ENCODE peak calls at places on chromosomes 6 and 20, in five cellular contexts. F, J, L, M and T are unnamed samples.
A peak's percentile ranks its signal among the peaks of the same experiment; 100 is the strongest.

GRCh38 chr6:90859056-90859455 is 272.2 kb upstream of the MAP3K7 start:
- DNase-seq in F (no peak), J (no peak), L (no peak), M (no peak), T (no peak)

GRCh38 chr20:53157443-53158408 is 185.6 kb downstream of the TSHZ2 start:
- DNase-seq in F (peak; percentile 5), J (peak; percentile 63), L (peak; percentile 67), M (peak; percentile 42), T (no peak)

GRCh38 chr6:131917763-131918649 is 33.2 kb downstream of the CCN2 start:
- DNase-seq in F (no peak), J (no peak), L (no peak), M (no peak), T (no peak)

GRCh38 chr6:100366419-100366818 is 98.3 kb downstream of the SIM1 start:
- DNase-seq in F (no peak), J (peak; percentile 33), L (no peak), M (peak; percentile 33), T (peak; percentile 68)

GRCh38 chr20:43766395-43766794 is 39.6 kb upstream of the GTSF1L start:
- DNase-seq in F (no peak), J (no peak), L (no peak), M (no peak), T (no peak)

GRCh38 chr20:47922280-47922675 is 137.0 kb upstream of the SULF2 start:
- DNase-seq in F (no peak), J (peak; percentile 25), L (no peak), M (no peak), T (no peak)

GRCh38 chr6:159080217-159080976 is 35.6 kb upstream of the TAGAP start:
- DNase-seq in F (no peak), J (no peak), L (peak; percentile 9), M (no peak), T (no peak)

GRCh38 chr20:33584976-33585375 is 77.2 kb upstream of the C20orf144 start:
- DNase-seq in F (no peak), J (peak; percentile 2), L (no peak), M (peak; percentile 27), T (no peak)

GRCh38 chr6:130908188-130908587 is 81.0 kb downstream of the SMLR1 start:
- DNase-seq in F (no peak), J (no peak), L (no peak), M (no peak), T (no peak)

GRCh38 chr6:153024401-153025017 is 22.0 kb upstream of the MTRF1L start:
- DNase-seq in F (peak; percentile 58), J (peak; percentile 60), L (peak; percentile 42), M (peak; percentile 74), T (peak; percentile 31)

GRCh38 chr20:39885975-39886649 is 802.9 kb downstream of the MAFB start:
- DNase-seq in F (no peak), J (peak; percentile 80), L (peak; percentile 54), M (peak; percentile 81), T (no peak)

GRCh38 chr20:62046431-62046830 is 19.2 kb downstream of the TAF4 start:
- DNase-seq in F (no peak), J (no peak), L (no peak), M (no peak), T (no peak)

GRCh38 chr6:45728674-45729073 is 287.0 kb downstream of the CLIC5 start:
- DNase-seq in F (no peak), J (peak; percentile 48), L (no peak), M (no peak), T (peak; percentile 23)

GRCh38 chr6:18595774-18596528 is 208.8 kb downstream of the RNF144B start:
- DNase-seq in F (peak; percentile 84), J (peak; percentile 63), L (peak; percentile 73), M (peak; percentile 64), T (peak; percentile 33)

GRCh38 chr6:41700577-41701347 is 34.6 kb downstream of the TFEB start:
- DNase-seq in F (no peak), J (no peak), L (no peak), M (no peak), T (no peak)

GRCh38 chr6:151679081-151679480 is 128.4 kb upstream of the ESR1 start:
- DNase-seq in F (no peak), J (peak; percentile 34), L (no peak), M (no peak), T (no peak)

GRCh38 chr20:51125095-51125494 is 102.2 kb upstream of the KCNG1 start:
- DNase-seq in F (no peak), J (no peak), L (no peak), M (no peak), T (no peak)

GRCh38 chr6:30207619-30208295 is 5.4 kb downstream of the TRIM26 start:
- DNase-seq in F (no peak), J (peak; percentile 56), L (peak; percentile 66), M (no peak), T (peak; percentile 71)

GRCh38 chr6:2643935-2644539 is 106.7 kb downstream of the MYLK4 start:
- DNase-seq in F (no peak), J (no peak), L (no peak), M (no peak), T (no peak)

GRCh38 chr20:50312682-50313187 is 122.1 kb downstream of the CEBPB start:
- DNase-seq in F (no peak), J (peak; percentile 80), L (no peak), M (peak; percentile 93), T (peak; percentile 97)

GRCh38 chr6:33722103-33722646 is 10.7 kb upstream of the UQCC2 start:
- DNase-seq in F (no peak), J (no peak), L (no peak), M (no peak), T (no peak)

GRCh38 chr20:1860446-1860845 is 34.8 kb upstream of the SIRPA start:
- DNase-seq in F (no peak), J (peak; percentile 89), L (no peak), M (peak; percentile 61), T (peak; percentile 59)

GRCh38 chr20:56411759-56412472 is at the start of gene CASS4:
- DNase-seq in F (no peak), J (peak; percentile 50), L (no peak), M (no peak), T (no peak)